ENCODE peak calls at places on chromosomes 7 and 10, in four cellular contexts. B is activated CD8-positive, alpha-beta memory T cell treated with anti-CD3 and anti-CD28 coated beads, Interleukin-2, amount 50 U/mL, for 48 hours; S is GM19239; M is IMR-90. Q is an unnamed sample.
A peak's percentile ranks its signal among the peaks of the same experiment; 100 is the strongest.

GRCh38 chr7:94129443-94130140 is 125.4 kb upstream of the BET1 start:
- DNase-seq in B (no peak), S (no peak), M (peak; percentile 98), Q (peak; percentile 84)

GRCh38 chr7:127446842-127447241 is 54.3 kb upstream of the ZNF800 start:
- DNase-seq in B (no peak), S (no peak), M (no peak), Q (no peak)

GRCh38 chr7:20454202-20454601 is 123.5 kb downstream of the ITGB8 start:
- DNase-seq in B (no peak), S (no peak), M (no peak), Q (no peak)

GRCh38 chr7:139936760-139937310 is 107.8 kb downstream of the TBXAS1 start:
- DNase-seq in B (no peak), S (no peak), M (peak; percentile 88), Q (peak; percentile 74)

GRCh38 chr10:74917481-74918077 is 91.2 kb downstream of the KAT6B start:
- DNase-seq in B (no peak), S (no peak), M (peak; percentile 83), Q (peak; percentile 63)

GRCh38 chr7:140653319-140654108 is 12.9 kb upstream of the DENND2A start:
- DNase-seq in B (no peak), S (no peak), M (peak; percentile 86), Q (peak; percentile 73)

GRCh38 chr10:63554666-63555065 is 33.5 kb downstream of the REEP3 start:
- DNase-seq in B (no peak), S (peak; percentile 25), M (peak; percentile 91), Q (peak; percentile 97)

GRCh38 chr7:2019693-2020511 is 212.8 kb downstream of the MAD1L1 start:
- DNase-seq in B (peak; percentile 61), S (peak; percentile 60), M (peak; percentile 97), Q (peak; percentile 95)

GRCh38 chr10:34739915-34740314 is 75.2 kb downstream of the PARD3 start:
- DNase-seq in B (no peak), S (no peak), M (peak; percentile 91), Q (peak; percentile 83)

GRCh38 chr7:36070230-36070629 is 82.8 kb upstream of the EEPD1 start:
- DNase-seq in B (no peak), S (no peak), M (no peak), Q (no peak)

GRCh38 chr7:27510550-27510949 is 152.1 kb downstream of the HIBADH start:
- DNase-seq in B (no peak), S (no peak), M (no peak), Q (no peak)

GRCh38 chr10:68586622-68587325 is 26.6 kb downstream of the TET1 start:
- DNase-seq in B (no peak), S (no peak), M (peak; percentile 37), Q (no peak)

GRCh38 chr7:78530351-78530750 is 731.8 kb downstream of the PHTF2 start:
- DNase-seq in B (no peak), S (no peak), M (peak; percentile 83), Q (peak; percentile 57)

GRCh38 chr10:112526130-112526529 is 79.1 kb downstream of the VTI1A start:
- DNase-seq in B (no peak), S (no peak), M (peak; percentile 28), Q (no peak)

GRCh38 chr10:50621981-50622496 is 1.7 kb downstream of the SGMS1 start:
- DNase-seq in B (peak; percentile 71), S (peak; percentile 46), M (peak; percentile 96), Q (peak; percentile 94)

GRCh38 chr7:5567810-5568209 is 144.2 kb upstream of the TNRC18 start:
- DNase-seq in B (no peak), S (no peak), M (no peak), Q (no peak)

GRCh38 chr10:124145109-124145860 is 51.9 kb upstream of the CHST15 start:
- DNase-seq in B (no peak), S (no peak), M (no peak), Q (no peak)

GRCh38 chr10:70866424-70866823 is 21.9 kb downstream of the PCBD1 start:
- DNase-seq in B (no peak), S (no peak), M (no peak), Q (peak; percentile 30)

GRCh38 chr7:50837965-50838364 is 55.3 kb upstream of the GRB10 start:
- DNase-seq in B (no peak), S (no peak), M (peak; percentile 89), Q (peak; percentile 92)

GRCh38 chr10:71396714-71397339 is at the start of gene CDH23:
- DNase-seq in B (no peak), S (no peak), M (no peak), Q (no peak)

GRCh38 chr7:155836216-155837125 is 24.2 kb upstream of the SHH start:
- DNase-seq in B (no peak), S (no peak), M (no peak), Q (no peak)

GRCh38 chr7:111990597-111990996 is 215.6 kb downstream of the DOCK4 start:
- DNase-seq in B (no peak), S (no peak), M (no peak), Q (no peak)

GRCh38 chr10:77036993-77037734 is 600.4 kb downstream of the KCNMA1 start:
- DNase-seq in B (no peak), S (no peak), M (no peak), Q (peak; percentile 15)

GRCh38 chr7:135490783-135491182 is 19.1 kb downstream of the CNOT4 start:
- DNase-seq in B (no peak), S (no peak), M (peak; percentile 60), Q (peak; percentile 24)

GRCh38 chr7:95649546-95649945 is 53.2 kb upstream of the PDK4 start:
- DNase-seq in B (no peak), S (no peak), M (no peak), Q (no peak)

GRCh38 chr7:6614941-6615737 is at the start of gene ZNF853:
- DNase-seq in B (no peak), S (no peak), M (no peak), Q (no peak)

GRCh38 chr10:117362313-117362712 is 12.9 kb downstream of the PDZD8 start:
- DNase-seq in B (no peak), S (no peak), M (peak; percentile 32), Q (peak; percentile 30)

GRCh38 chr7:85030893-85031292 is 156.0 kb downstream of the SEMA3D start:
- DNase-seq in B (no peak), S (no peak), M (peak; percentile 79), Q (peak; percentile 71)

GRCh38 chr10:128606041-128606440 is 479.8 kb upstream of the MKI67 start:
- DNase-seq in B (no peak), S (no peak), M (no peak), Q (no peak)

GRCh38 chr10:31187607-31188210 is 131.3 kb upstream of the ZEB1 start:
- DNase-seq in B (no peak), S (no peak), M (no peak), Q (no peak)

GRCh38 chr7:156616269-156617202 is 24.0 kb upstream of the RNF32 start:
- DNase-seq in B (peak; percentile 61), S (no peak), M (peak; percentile 4), Q (peak; percentile 15)

GRCh38 chr10:31075434-31075833 is 43.8 kb upstream of the ZNF438 start:
- DNase-seq in B (no peak), S (no peak), M (peak; percentile 96), Q (peak; percentile 94)

GRCh38 chr7:137546009-137546408 is 202.5 kb upstream of the PTN start:
- DNase-seq in B (no peak), S (no peak), M (no peak), Q (no peak)

GRCh38 chr7:47401571-47402570 is 180.0 kb downstream of the TNS3 start:
- DNase-seq in B (no peak), S (no peak), M (no peak), Q (no peak)

Q was measured in astrocyte of the spinal cord.